ENCODE peak calls at places on chromosomes 11 and 22, in nine cellular contexts. Q is HTR-8/SVneo; K is posterior cingulate gyrus; D is HCT116; R is stimulated activated naive CD8-positive, alpha-beta T cell treated with anti-CD3 and anti-CD28 coated beads, Interleukin-15, Interleukin-2, amounts not matched to agents 100 U/mL and 50 U/mL, for 24 hours; S is IMR-90; V is activated CD4-positive, CD25-positive, alpha-beta regulatory T cell; C is CD4-positive, CD25-positive, alpha-beta regulatory T cell; W is Right ventricle myocardium superior. Y is an unnamed sample.

GRCh38 chr11:77101043-77101537 is 1.6 kb upstream of the OMP start:
- DNase-seq in K (no peak), R (no peak), W (no peak), V (no peak), Q (no peak), S (peak; percentile 30), D (no peak), C (no peak), Y (no peak)

GRCh38 chr22:17994424-17995108 is 29.8 kb downstream of the MICAL3 start:
- DNase-seq in V (no peak), W (no peak), K (peak; percentile 66), D (no peak), S (no peak), Q (no peak), C (no peak), R (no peak), Y (peak; percentile 53)

GRCh38 chr11:70414341-70415100 is 16.2 kb downstream of the CTTN start:
- DNase-seq in D (no peak), K (peak; percentile 65), C (no peak), Q (no peak), S (no peak), W (no peak), V (no peak), R (no peak), Y (no peak)

GRCh38 chr11:43574949-43575915 is 105.3 kb upstream of the HSD17B12 start:
- DNase-seq in V (no peak), D (no peak), S (peak; percentile 82), W (no peak), R (no peak), Q (no peak), K (peak; percentile 95), C (no peak), Y (no peak)

GRCh38 chr11:117465236-117465997 is 137.8 kb downstream of the CEP164 start:
- DNase-seq in R (no peak), D (no peak), K (peak; percentile 78), S (no peak), C (no peak), Q (no peak), W (no peak), V (no peak), Y (no peak)

GRCh38 chr11:95563173-95563572 is 226.4 kb downstream of the FAM76B start:
- DNase-seq in K (no peak), S (peak; percentile 21), W (no peak), C (no peak), V (no peak), R (no peak), D (no peak), Q (no peak), Y (no peak)

GRCh38 chr22:41668971-41669911 is 19.4 kb downstream of the SNU13 start:
- DNase-seq in Q (peak; percentile 59), S (peak; percentile 85), V (no peak), R (no peak), W (peak; percentile 27), C (no peak), D (no peak), K (no peak), Y (no peak)

GRCh38 chr11:69293819-69294505 is at the start of gene MYEOV:
- DNase-seq in D (peak; percentile 88), K (peak; percentile 31), S (no peak), R (peak; percentile 67), W (peak; percentile 40), Q (no peak), C (no peak), V (no peak), Y (peak; percentile 74)

GRCh38 chr11:35375332-35376125 is 43.8 kb downstream of the SLC1A2 start:
- DNase-seq in Q (no peak), D (no peak), V (no peak), W (no peak), K (peak; percentile 60), C (no peak), S (no peak), R (no peak), Y (no peak)

GRCh38 chr11:34855754-34856095 is 60.5 kb downstream of the APIP start:
- DNase-seq in V (no peak), K (no peak), Q (no peak), W (no peak), C (no peak), D (no peak), R (no peak), S (no peak), Y (no peak)

Y was measured in B cell.